ENCODE peak calls at places on chromosomes 4 and X, in four cellular contexts. G is Panc1, L is left ventricle myocardium inferior, C is A549. H is an unnamed sample.

GRCh38 chr4:4486969-4487368 is 54.9 kb downstream of the STX18 start:
- DNase-seq in C (no peak), L (no peak), G (no peak), H (no peak)

GRCh38 chrX:140431521-140431920 is 73.3 kb downstream of the SOX3 start:
- DNase-seq in G (no peak), L (no peak), C (no peak), H (no peak)

GRCh38 chr4:159386620-159387019 is 283.7 kb downstream of the RAPGEF2 start:
- DNase-seq in C (no peak), L (no peak), G (no peak), H (no peak)

GRCh38 chrX:67619253-67619652 is 75.4 kb downstream of the AR start:
- DNase-seq in C (no peak), G (no peak), L (no peak), H (no peak)

GRCh38 chr4:173293663-173294062 is 40.5 kb downstream of the HMGB2 start:
- DNase-seq in C (no peak), L (no peak), G (no peak), H (no peak)

GRCh38 chrX:38365939-38366338 is 13.5 kb downstream of the OTC start:
- DNase-seq in C (no peak), G (no peak), L (no peak), H (no peak)

GRCh38 chrX:1384738-1385250 is 7.1 kb downstream of the SLC25A6 start:
- DNase-seq in C (no peak), G (no peak), L (no peak), H (no peak)

GRCh38 chrX:70141373-70141772 is 8.1 kb downstream of the IGBP1 start:
- DNase-seq in G (no peak), C (no peak), L (no peak), H (no peak)

GRCh38 chrX:103776586-103776985 is at the start of gene PLP1:
- DNase-seq in G (no peak), L (no peak), C (no peak), H (no peak)

GRCh38 chr4:165874072-165874798 is 1.2 kb downstream of the TLL1 start:
- DNase-seq in G (no peak), L (peak; percentile 12), C (peak; percentile 5), H (peak; percentile 53)

GRCh38 chrX:69163936-69164741 is 1.1 kb downstream of the PJA1 start:
- DNase-seq in C (no peak), G (no peak), L (no peak), H (peak; percentile 74)

GRCh38 chr4:85747871-85748491 is 273.0 kb downstream of the ARHGAP24 start:
- DNase-seq in L (no peak), G (no peak), C (peak; percentile 7), H (no peak)

GRCh38 chr4:1490906-1491629 is 84.8 kb upstream of the NKX1-1 start:
- DNase-seq in L (no peak), C (no peak), G (no peak), H (no peak)

GRCh38 chrX:44071847-44072545 is 98.8 kb upstream of the NDP start:
- DNase-seq in C (peak; percentile 57), L (no peak), G (no peak), H (no peak)

GRCh38 chr4:186360551-186360950 is 94.6 kb downstream of the F11 start:
- DNase-seq in G (no peak), C (no peak), L (no peak), H (no peak)

GRCh38 chr4:93693141-93693540 is 135.4 kb upstream of the ATOH1 start:
- DNase-seq in G (no peak), L (no peak), C (no peak), H (no peak)

GRCh38 chrX:56783450-56783831 is 54.4 kb downstream of the NBDY start:
- DNase-seq in G (no peak), L (no peak), C (no peak), H (peak; percentile 82)

GRCh38 chrX:46978341-46979291 is 66.4 kb downstream of the JADE3 start:
- DNase-seq in L (peak; percentile 59), C (peak; percentile 51), G (peak; percentile 64), H (peak; percentile 87)

GRCh38 chr4:74632634-74633033 is 161.7 kb downstream of the BTC start:
- DNase-seq in L (no peak), G (peak; percentile 66), C (no peak), H (peak; percentile 28)

GRCh38 chr4:182384496-182385155 is 141.4 kb downstream of the TENM3 start:
- DNase-seq in L (no peak), G (no peak), C (no peak), H (no peak)

GRCh38 chrX:136586386-136586785 is 54.4 kb downstream of the VGLL1 start:
- DNase-seq in G (no peak), L (no peak), C (no peak), H (no peak)
- H3K9me3 ChIP-seq in G (no peaks in the 10 kb centered on the region), L (no peaks in the 10 kb centered on the region), C (no peaks in the 10 kb centered on the region), H (no peaks in the 10 kb centered on the region)

DNA sequence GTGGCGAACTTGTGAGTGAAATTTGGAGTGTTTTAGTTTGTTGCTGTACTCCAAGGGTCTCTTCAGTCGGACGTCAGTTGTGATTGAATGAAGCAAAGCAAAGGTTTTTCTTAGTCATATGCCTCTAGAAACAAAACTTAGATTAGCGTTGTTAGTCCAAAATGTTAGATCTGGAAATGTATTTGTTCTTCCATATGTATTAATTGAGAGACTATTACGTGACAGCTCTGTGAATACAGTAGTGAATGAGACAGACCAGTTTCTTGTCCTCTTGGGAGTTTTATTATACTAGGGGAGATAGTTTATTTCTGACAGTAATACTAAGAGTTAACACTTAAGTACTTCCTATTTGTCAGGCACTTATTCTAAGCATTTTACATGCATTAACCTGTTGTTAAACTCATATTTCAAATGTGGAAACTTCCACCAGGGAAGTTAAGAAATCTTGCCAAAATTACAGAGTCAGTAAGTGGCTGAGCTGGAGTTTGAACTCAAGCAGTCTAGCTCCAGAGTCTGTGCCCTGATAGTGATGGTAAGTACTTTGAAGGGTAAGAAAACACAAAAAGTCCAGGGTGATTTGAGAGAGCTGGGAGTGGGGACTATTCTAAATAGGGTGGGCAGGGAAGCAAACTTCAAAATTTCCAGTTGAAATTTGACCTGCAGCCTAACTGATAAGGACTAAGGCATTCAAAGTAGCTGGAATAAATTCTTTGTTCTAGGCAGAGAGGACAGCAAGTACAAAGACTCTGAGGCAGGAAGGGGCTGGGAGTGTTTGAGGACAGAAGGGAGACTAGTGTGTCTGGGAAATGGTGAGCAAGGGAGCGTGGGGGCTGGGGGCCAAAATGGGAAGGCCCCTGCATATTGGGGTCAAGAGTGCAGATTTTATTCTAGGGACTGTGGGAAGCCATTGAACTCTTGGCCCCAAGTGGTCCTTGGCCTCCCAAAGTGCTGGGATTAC is 17.0 kb downstream of the ADD1 start:
- DNase-seq in C (no peak), G (no peak), L (peak; percentile 67), H (peak; percentile 80)
- H3K4me1 ChIP-seq in C (peaks cover 44% of the 10 kb centered on the region), G (peaks cover 38% of the 10 kb centered on the region), L (peaks cover 100% of the 10 kb centered on the region), H (peaks cover 22% of the 10 kb centered on the region)

GRCh38 chr4:89398146-89398545 is 90.5 kb upstream of the GPRIN3 start:
- DNase-seq in G (no peak), L (no peak), C (no peak), H (no peak)
- H3K27ac ChIP-seq in G (no peak overlapping the region), L (peak overlapping the region; percentile 42), C (no peak overlapping the region), H (no peak overlapping the region)

GRCh38 chr4:21134994-21135393 is 434.7 kb downstream of the PACRGL start:
- DNase-seq in C (no peak), L (no peak), G (no peak), H (no peak)
- H3K9me3 ChIP-seq in C (no peaks in the 10 kb centered on the region), L (no peaks in the 10 kb centered on the region), G (no peaks in the 10 kb centered on the region), H (no peaks in the 10 kb centered on the region)